ENCODE peak calls at places on chromosomes 2 and 18, in four cellular contexts. V is K562, X is HCT116, K is HepG2. L is an unnamed sample.
A peak's percentile ranks its signal among the peaks of the same experiment; 100 is the strongest.

GRCh38 chr2:79511320-79511951 is 1.4 kb upstream of the CTNNA2 start:
- DNase-seq in V (peak; percentile 5), X (no peak), K (peak; percentile 61), L (no peak)

GRCh38 chr2:121076885-121077549 is 208.0 kb downstream of the TFCP2L1 start:
- DNase-seq in X (peak; percentile 42), V (peak; percentile 80), K (peak; percentile 52), L (no peak)

GRCh38 chr2:107648781-107649413 is 177.8 kb upstream of the RGPD4 start:
- DNase-seq in X (no peak), K (no peak), V (no peak), L (no peak)

GRCh38 chr18:23458830-23459529 is 5.9 kb downstream of the RIOK3 start:
- DNase-seq in V (no peak), X (no peak), K (no peak), L (no peak)

GRCh38 chr2:238945433-238946150 is 97.7 kb downstream of the TWIST2 start:
- DNase-seq in X (peak; percentile 10), K (peak; percentile 29), V (peak; percentile 16), L (no peak)

GRCh38 chr2:198857246-198857645 is 600.5 kb downstream of the SATB2 start:
- DNase-seq in X (no peak), V (no peak), K (no peak), L (no peak)

GRCh38 chr2:24947758-24948157 is 24.0 kb downstream of the DNAJC27 start:
- DNase-seq in X (no peak), K (no peak), V (no peak), L (no peak)

GRCh38 chr2:22901471-22901870 is 483.5 kb upstream of the KLHL29 start:
- DNase-seq in K (no peak), V (no peak), X (no peak), L (no peak)

GRCh38 chr2:172609488-172609887 is 53.6 kb downstream of the PDK1 start:
- DNase-seq in X (no peak), V (no peak), K (no peak), L (no peak)

GRCh38 chr2:56444339-56444738 is 260.5 kb downstream of the CCDC85A start:
- DNase-seq in V (no peak), X (no peak), K (no peak), L (no peak)

GRCh38 chr2:53784431-53784830 is 2.3 kb downstream of the ASB3 start:
- DNase-seq in X (no peak), V (no peak), K (no peak), L (no peak)

GRCh38 chr2:96533292-96534073 is 3.1 kb upstream of the ARID5A start:
- DNase-seq in X (no peak), K (no peak), V (no peak), L (no peak)

GRCh38 chr18:69580107-69580506 is 179.4 kb downstream of the DOK6 start:
- DNase-seq in K (peak; percentile 1), V (no peak), X (no peak), L (no peak)

GRCh38 chr2:224973112-224974016 is 68.9 kb downstream of the DOCK10 start:
- DNase-seq in V (no peak), K (no peak), X (no peak), L (no peak)

GRCh38 chr2:239245872-239246701 is 154.7 kb downstream of the HDAC4 start:
- DNase-seq in X (no peak), V (no peak), K (no peak), L (no peak)

GRCh38 chr18:12048827-12049175 is 44.8 kb upstream of the ANKRD62 start:
- DNase-seq in X (no peak), V (no peak), K (no peak), L (no peak)

GRCh38 chr2:214593723-214594122 is 182.9 kb downstream of the VWC2L start:
- DNase-seq in X (peak; percentile 27), K (peak; percentile 53), V (no peak), L (no peak)

GRCh38 chr2:196244966-196245365 is 73.6 kb upstream of the STK17B start:
- DNase-seq in V (no peak), K (no peak), X (no peak), L (no peak)

GRCh38 chr18:61833387-61833786 is 59.4 kb downstream of the RNF152 start:
- DNase-seq in X (no peak), K (no peak), V (no peak), L (no peak)

GRCh38 chr2:7992612-7993596 is 689.0 kb upstream of the ID2 start:
- DNase-seq in K (no peak), X (no peak), V (no peak), L (no peak)

GRCh38 chr2:212364106-212364505 is 174.5 kb downstream of the ERBB4 start:
- DNase-seq in K (no peak), V (no peak), X (no peak), L (no peak)

GRCh38 chr2:212357606-212358005 is 181.0 kb downstream of the ERBB4 start:
- DNase-seq in X (no peak), V (no peak), K (peak; percentile 50), L (no peak)

GRCh38 chr2:212360068-212360460 is 178.5 kb downstream of the ERBB4 start:
- DNase-seq in X (no peak), V (no peak), K (peak; percentile 83), L (no peak)

GRCh38 chr2:212361174-212361756 is 177.3 kb downstream of the ERBB4 start:
- DNase-seq in K (peak; percentile 35), V (no peak), X (no peak), L (no peak)

DNA sequence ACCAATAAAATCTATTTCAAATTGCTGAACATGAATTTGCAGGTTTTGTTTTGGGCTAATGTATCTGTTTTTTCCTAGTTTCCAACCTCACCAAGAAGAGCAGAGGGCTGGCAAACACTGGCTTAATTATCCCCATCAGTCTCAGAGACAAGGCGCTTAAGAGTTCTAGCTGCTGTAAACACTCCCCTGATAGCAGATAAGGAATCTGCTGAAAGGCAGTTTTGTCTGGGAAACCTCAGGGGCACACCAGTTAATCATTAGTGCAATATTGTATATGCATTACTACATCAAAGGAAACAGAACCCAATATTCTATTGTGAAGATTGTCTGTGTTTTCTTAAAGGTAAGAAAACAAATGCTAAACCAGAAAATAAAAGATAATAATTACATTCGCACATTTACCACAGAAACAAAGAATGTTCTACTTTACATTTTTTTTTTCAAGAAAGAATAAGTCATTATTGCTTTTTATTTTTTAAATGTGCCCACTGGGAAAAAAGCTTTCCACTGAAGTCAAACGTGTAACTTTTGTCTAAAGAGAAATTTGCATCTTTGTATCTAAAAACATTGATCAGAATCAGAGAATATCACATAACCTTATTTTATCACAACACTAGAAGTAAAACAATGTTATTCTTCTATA is 179.1 kb downstream of the ERBB4 start:
- DNase-seq in K (peak; percentile 97), X (no peak), V (no peak), L (no peak)
- TF ChIP-seq TCF7L2 in K (peak; percentile 70), X (no peak), V (no peak), L (no peak)

GRCh38 chr2:240600451-240600961 is 14.0 kb downstream of the CAPN10 start:
- DNase-seq in V (no peak), X (no peak), K (no peak), L (no peak)

GRCh38 chr2:240603081-240603835 is 16.7 kb downstream of the CAPN10 start:
- DNase-seq in K (no peak), X (no peak), V (no peak), L (no peak)

GRCh38 chr2:240601061-240601830 is 14.7 kb downstream of the CAPN10 start:
- DNase-seq in X (no peak), V (no peak), K (peak; percentile 29), L (no peak)

GRCh38 chr2:240602266-240603050 is 15.9 kb downstream of the CAPN10 start:
- DNase-seq in V (no peak), K (no peak), X (no peak), L (no peak)

GRCh38 chr2:240601831-240602160 is 15.3 kb downstream of the CAPN10 start:
- DNase-seq in K (no peak), X (no peak), V (no peak), L (no peak)
- H3K36me3 ChIP-seq in K (peaks cover 8% of the 10 kb centered on the region), X (no peaks in the 10 kb centered on the region), V (no peaks in the 10 kb centered on the region), L (no peaks in the 10 kb centered on the region)

DNA sequence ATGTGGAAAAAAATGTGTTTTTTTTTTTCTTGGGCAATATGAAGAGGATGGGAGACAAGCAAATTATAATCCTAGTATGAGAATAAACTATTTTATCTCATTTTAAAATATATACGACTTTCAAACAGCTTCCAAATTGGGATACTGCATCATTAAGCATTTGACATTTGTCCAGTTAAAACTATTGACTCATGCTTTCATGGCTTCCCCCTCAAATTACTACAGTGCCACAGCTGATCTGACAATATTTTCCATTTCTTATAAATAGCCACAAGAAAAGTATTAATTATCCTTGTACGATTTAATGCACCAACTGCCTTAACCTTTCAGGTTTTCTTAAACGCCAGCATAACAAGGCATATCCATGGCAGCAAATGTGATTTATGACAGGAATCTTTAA is 1134.8 kb upstream of the ZEB2 start:
- DNase-seq in V (no peak), K (no peak), X (no peak), L (no peak)
- H3K4me1 ChIP-seq in V (no peaks in the 10 kb centered on the region), K (no peaks in the 10 kb centered on the region), X (no peaks in the 10 kb centered on the region), L (no peaks in the 10 kb centered on the region)

GRCh38 chr2:156340377-156340776 is 7.9 kb upstream of the NR4A2 start:
- DNase-seq in V (no peak), X (no peak), K (no peak), L (no peak)
- TF ChIP-seq TCF7L2 in V (no peak), X (no peak), K (no peak), L (no peak)

DNA sequence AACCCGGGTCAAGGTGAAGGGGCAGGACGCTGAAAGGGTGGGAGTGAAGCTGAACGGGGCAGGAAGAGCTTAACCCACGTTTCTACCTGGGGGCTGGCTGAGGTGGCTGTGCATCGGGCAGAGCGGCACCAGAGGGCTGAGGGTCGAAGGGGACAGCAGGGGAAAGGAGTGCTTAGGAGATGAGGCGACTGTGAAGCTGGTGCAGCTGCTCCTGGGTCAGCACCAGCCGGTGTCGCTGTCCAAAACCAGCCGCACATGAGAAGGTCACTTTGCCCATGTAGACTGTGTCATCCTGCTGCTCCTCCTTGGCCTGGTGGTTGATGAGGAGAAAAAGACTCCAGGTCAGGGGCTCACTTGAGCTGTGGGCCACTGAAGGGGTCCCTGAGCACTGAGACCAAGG is 18.1 kb upstream of the SLC4A5 start:
- DNase-seq in X (no peak), V (no peak), K (no peak), L (no peak)
- H3K36me3 ChIP-seq in X (peaks cover 18% of the 10 kb centered on the region), V (peaks cover 57% of the 10 kb centered on the region), K (peaks cover 68% of the 10 kb centered on the region), L (peaks cover 2% of the 10 kb centered on the region)

L was measured in Panc1.